ENCODE peak calls at places on chromosome 2, in five cellular contexts. C, P, E, N and F are unnamed samples.
A peak's percentile ranks its signal among the peaks of the same experiment; 100 is the strongest.

GRCh38 chr2:12587729-12588522 is 128.8 kb upstream of the TRIB2 start:
- DNase-seq in C (peak; percentile 77), P (no peak), E (peak; percentile 91), N (no peak), F (no peak)

GRCh38 chr2:54957321-54957999 is 92.8 kb downstream of the RTN4 start:
- DNase-seq in C (no peak), P (no peak), E (no peak), N (peak; percentile 40), F (no peak)

GRCh38 chr2:199764273-199764800 is 86.7 kb downstream of the FTCDNL1 start:
- DNase-seq in C (no peak), P (no peak), E (no peak), N (no peak), F (no peak)

GRCh38 chr2:164625378-164625971 is 4.2 kb upstream of the GRB14 start:
- DNase-seq in C (no peak), P (no peak), E (peak; percentile 79), N (no peak), F (no peak)

GRCh38 chr2:62458206-62459035 is 47.6 kb downstream of the TMEM17 start:
- DNase-seq in C (no peak), P (no peak), E (peak; percentile 5), N (no peak), F (no peak)

GRCh38 chr2:144508162-144508765 is 11.7 kb downstream of the ZEB2 start:
- DNase-seq in C (no peak), P (no peak), E (no peak), N (no peak), F (no peak)

GRCh38 chr2:105768176-105768575 is 23.5 kb downstream of the NCK2 start:
- DNase-seq in C (no peak), P (no peak), E (no peak), N (no peak), F (no peak)

GRCh38 chr2:158656492-158657190 is 138.5 kb upstream of the DAPL1 start:
- DNase-seq in C (no peak), P (no peak), E (no peak), N (no peak), F (no peak)

GRCh38 chr2:238176565-238176964 is 17.8 kb downstream of the ERFE start:
- DNase-seq in C (peak; percentile 66), P (no peak), E (peak; percentile 18), N (no peak), F (no peak)

GRCh38 chr2:190562121-190562520 is 27.6 kb upstream of the NEMP2 start:
- DNase-seq in C (no peak), P (no peak), E (no peak), N (no peak), F (no peak)

GRCh38 chr2:148875387-148876051 is 492 bp downstream of the KIF5C start:
- DNase-seq in C (no peak), P (no peak), E (no peak), N (no peak), F (no peak)

GRCh38 chr2:146734042-146734715 is 1110.7 kb upstream of the ACVR2A start:
- DNase-seq in C (peak; percentile 31), P (no peak), E (peak; percentile 82), N (no peak), F (no peak)

GRCh38 chr2:20615046-20615465 is 35.8 kb downstream of the HS1BP3 start:
- DNase-seq in C (no peak), P (no peak), E (no peak), N (no peak), F (no peak)

GRCh38 chr2:26530696-26531095 is 52.8 kb upstream of the OTOF start:
- DNase-seq in C (no peak), P (no peak), E (peak; percentile 63), N (no peak), F (no peak)

GRCh38 chr2:121260370-121261154 is 24.4 kb downstream of the TFCP2L1 start:
- DNase-seq in C (no peak), P (no peak), E (no peak), N (no peak), F (no peak)

GRCh38 chr2:29527947-29528346 is 393.4 kb downstream of the ALK start:
- DNase-seq in C (no peak), P (no peak), E (no peak), N (no peak), F (no peak)

GRCh38 chr2:177753682-177754475 is 318.7 kb downstream of the PDE11A start:
- DNase-seq in C (peak; percentile 36), P (peak; percentile 84), E (peak; percentile 94), N (peak; percentile 31), F (no peak)

GRCh38 chr2:128868686-128869551 is 550.3 kb upstream of the HS6ST1 start:
- DNase-seq in C (no peak), P (no peak), E (peak; percentile 41), N (no peak), F (no peak)

GRCh38 chr2:80499095-80499494 is 194.5 kb upstream of the LRRTM1 start:
- DNase-seq in C (no peak), P (peak; percentile 51), E (peak; percentile 72), N (peak; percentile 17), F (no peak)

GRCh38 chr2:64613276-64613675 is 40.4 kb downstream of the SERTAD2 start:
- DNase-seq in C (no peak), P (no peak), E (peak; percentile 77), N (no peak), F (no peak)

GRCh38 chr2:161250864-161251436 is 57.3 kb upstream of the PSMD14 start:
- DNase-seq in C (no peak), P (no peak), E (peak; percentile 51), N (no peak), F (no peak)

GRCh38 chr2:215797676-215798075 is 215.7 kb downstream of the MREG start:
- DNase-seq in C (no peak), P (no peak), E (peak; percentile 34), N (no peak), F (peak; percentile 22)

GRCh38 chr2:195660265-195660890 is 3.4 kb downstream of the SLC39A10 start:
- DNase-seq in C (peak; percentile 47), P (peak; percentile 81), E (peak; percentile 82), N (peak; percentile 66), F (no peak)

GRCh38 chr2:134919360-134920210 is 963 bp downstream of the CCNT2 start:
- DNase-seq in C (no peak), P (peak; percentile 38), E (no peak), N (no peak), F (no peak)

GRCh38 chr2:144701259-144701658 is 181.3 kb upstream of the ZEB2 start:
- DNase-seq in C (no peak), P (no peak), E (no peak), N (no peak), F (no peak)

GRCh38 chr2:103873719-103874359 is 980.1 kb upstream of the POU3F3 start:
- DNase-seq in C (no peak), P (no peak), E (no peak), N (no peak), F (no peak)

GRCh38 chr2:236352761-236353593 is 88.8 kb upstream of the ASB18 start:
- DNase-seq in C (peak; percentile 11), P (no peak), E (peak; percentile 40), N (no peak), F (no peak)

GRCh38 chr2:23635666-23636340 is 250.8 kb downstream of the KLHL29 start:
- DNase-seq in C (no peak), P (no peak), E (no peak), N (no peak), F (no peak)

GRCh38 chr2:23639406-23639982 is 254.5 kb downstream of the KLHL29 start:
- DNase-seq in C (no peak), P (no peak), E (no peak), N (no peak), F (no peak)

GRCh38 chr2:23637011-23637778 is 252.2 kb downstream of the KLHL29 start:
- DNase-seq in C (no peak), P (peak; percentile 54), E (peak; percentile 67), N (no peak), F (no peak)

GRCh38 chr2:23633966-23634365 is 249.0 kb downstream of the KLHL29 start:
- DNase-seq in C (no peak), P (no peak), E (no peak), N (no peak), F (no peak)

DNA sequence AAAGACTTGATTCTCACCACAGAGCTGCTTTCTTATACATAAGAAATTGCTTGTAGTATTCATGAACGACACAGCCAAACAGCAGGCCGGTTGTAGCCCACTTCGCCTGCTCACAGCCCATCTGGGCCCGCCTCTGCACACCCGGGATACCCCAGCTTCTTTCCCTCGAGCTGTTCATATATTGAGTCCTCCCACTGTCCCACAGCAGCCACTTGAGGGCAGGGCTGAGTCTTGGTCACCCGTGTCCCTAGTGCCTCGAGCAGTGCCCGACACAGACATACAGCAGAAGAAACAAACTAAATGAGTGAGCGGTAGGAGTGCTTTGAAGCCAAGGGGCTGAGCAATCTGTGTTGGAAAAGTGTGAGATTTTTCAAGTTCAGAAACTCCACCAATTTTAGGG is 251.4 kb downstream of the KLHL29 start:
- DNase-seq in C (no peak), P (peak; percentile 40), E (peak; percentile 40), N (peak; percentile 45), F (no peak)
- TF ChIP-seq CTCF in C (peak; percentile 24), P (peak; percentile 39), E (peak; percentile 25), N (no peak), F (peak; percentile 28)

DNA sequence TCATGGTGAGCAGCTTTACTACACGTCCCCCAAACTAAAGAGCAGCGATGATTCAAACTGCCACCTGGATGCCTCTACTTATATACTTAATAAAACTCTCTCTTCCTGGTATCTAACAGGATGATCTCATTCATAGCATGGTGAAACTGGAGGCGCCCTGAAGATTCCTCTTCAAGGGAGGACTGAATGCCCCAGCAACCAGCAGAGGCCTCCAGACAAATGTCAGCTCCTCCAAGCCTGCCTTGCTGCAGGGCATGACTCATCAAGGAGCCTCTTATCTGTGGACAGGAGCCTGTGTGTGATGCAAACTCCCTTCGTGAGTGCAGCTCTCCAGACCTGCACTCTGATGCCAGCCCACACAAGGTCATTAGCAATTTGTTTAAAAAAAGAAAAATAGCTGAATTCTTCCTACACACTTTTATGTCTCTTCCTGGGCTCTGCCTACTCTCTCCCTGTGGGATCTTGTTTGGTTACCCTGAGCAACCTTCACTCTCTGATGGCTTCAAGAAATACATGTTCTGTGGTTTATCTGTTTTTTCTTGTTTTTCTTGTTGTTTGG is 30.2 kb downstream of the LONRF2 start:
- DNase-seq in C (peak; percentile 19), P (no peak), E (peak; percentile 87), N (no peak), F (no peak)
- TF ChIP-seq CTCF in C (no peak), P (no peak), E (peak; percentile 10), N (no peak), F (no peak)

GRCh38 chr2:112463256-112463655 is 18.7 kb upstream of the TTL start:
- DNase-seq in C (no peak), P (no peak), E (no peak), N (no peak), F (no peak)

GRCh38 chr2:112462178-112462577 is 19.8 kb upstream of the TTL start:
- DNase-seq in C (no peak), P (no peak), E (no peak), N (no peak), F (no peak)

DNA sequence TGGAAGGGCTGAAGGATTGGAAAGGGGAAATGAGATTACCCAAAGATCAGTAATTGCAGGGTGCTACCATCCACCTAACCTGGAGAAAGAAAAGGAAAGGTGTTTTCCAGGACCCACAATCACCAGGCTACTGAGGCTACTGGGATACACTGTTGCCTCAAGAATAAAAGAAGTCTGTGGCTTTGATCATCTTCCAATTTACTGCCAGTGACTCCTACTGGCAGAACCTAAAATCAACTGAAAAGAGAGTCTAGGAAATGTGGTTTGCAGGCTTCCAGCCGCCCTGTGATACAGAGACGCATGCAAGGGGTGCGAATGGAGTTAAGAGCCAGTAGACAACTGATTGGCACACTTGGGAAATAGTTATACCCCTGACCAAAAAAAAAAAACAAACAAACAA is 16.6 kb upstream of the TTL start:
- DNase-seq in C (no peak), P (no peak), E (peak; percentile 41), N (no peak), F (no peak)
- TF ChIP-seq CTCF in C (no peak), P (no peak), E (peak; percentile 41), N (peak; percentile 16), F (peak; percentile 32)

GRCh38 chr2:98656800-98657199 is 48.4 kb downstream of the UNC50 start:
- DNase-seq in C (no peak), P (no peak), E (no peak), N (no peak), F (no peak)
- TF ChIP-seq CTCF in C (no peak), P (no peak), E (no peak), N (no peak), F (no peak)